ENCODE peak calls at places on chromosome 22, in five cellular contexts. I is fibroblast of lung, G is KG1, F is AML-193, D is sigmoid colon. P is an unnamed sample.

GRCh38 chr22:28247667-28248363 is 328.8 kb upstream of the PITPNB start:
- DNase-seq in I (peak; percentile 50), G (no peak), F (no peak), D (no peak), P (no peak)

GRCh38 chr22:33274214-33274828 is 216.1 kb upstream of the SYN3 start:
- DNase-seq in I (no peak), G (no peak), F (peak; percentile 1), D (no peak), P (no peak)

GRCh38 chr22:33565580-33565995 is 354.7 kb downstream of the LARGE1 start:
- DNase-seq in I (no peak), G (no peak), F (no peak), D (no peak), P (no peak)

GRCh38 chr22:46090631-46091201 is 59.6 kb upstream of the PPARA start:
- DNase-seq in I (peak; percentile 81), G (no peak), F (no peak), D (peak; percentile 74), P (peak; percentile 77)

GRCh38 chr22:19959587-19960490 is 18.2 kb upstream of the TXNRD2 start:
- DNase-seq in I (no peak), G (no peak), F (no peak), D (peak; percentile 65), P (no peak)

GRCh38 chr22:43305806-43306205 is 37.4 kb downstream of the SCUBE1 start:
- DNase-seq in I (no peak), G (no peak), F (no peak), D (no peak), P (no peak)

GRCh38 chr22:38940985-38941384 is 16.4 kb upstream of the APOBEC3A start:
- DNase-seq in I (peak; percentile 21), G (no peak), F (no peak), D (no peak), P (peak; percentile 12)

GRCh38 chr22:23058481-23059336 is 11.6 kb upstream of the GNAZ start:
- DNase-seq in I (no peak), G (no peak), F (no peak), D (no peak), P (no peak)

P was measured in astrocyte.